ENCODE peak calls at places on chromosomes 11 and 22, in nine cellular contexts. C is HL-60; L is nucleus accumbens; Q is HuH-7.5; D is substantia nigra; A is caudate nucleus; M is stimulated activated effector memory CD8-positive, alpha-beta T cell treated with anti-CD3 and anti-CD28 coated beads, Interleukin-12 subunit alpha, Interleukin-12 subunit beta, amount 100 ng/mL, for 72 hours; Y is DMS 273 treated with DMSO at 0.1 percent for 48 hours; E is amniotic stem cell. X is an unnamed sample.

GRCh38 chr11:12232160-12232559 is 121.8 kb downstream of the MICAL2 start:
- DNase-seq in C (no peak), E (no peak), Y (no peak), D (no peak), A (no peak), Q (no peak), L (no peak), M (no peak), X (no peak)

GRCh38 chr11:15884792-15885540 is 471.4 kb downstream of the SOX6 start:
- DNase-seq in M (no peak), C (no peak), L (no peak), E (no peak), Y (no peak), Q (no peak), D (no peak), A (no peak), X (no peak)

GRCh38 chr11:119493712-119494111 is 70.7 kb upstream of the THY1 start:
- DNase-seq in D (no peak), M (no peak), A (no peak), Y (no peak), C (peak), E (peak), Q (peak), L (no peak), X (no peak)

GRCh38 chr11:65551572-65552398 is 6.4 kb downstream of the LTBP3 start:
- DNase-seq in C (peak), D (peak), M (peak), Q (peak), L (no peak), E (no peak), Y (no peak), A (no peak), X (peak)

GRCh38 chr11:122308286-122308685 is 192.3 kb upstream of the BLID start:
- DNase-seq in Y (no peak), C (no peak), M (no peak), A (no peak), E (no peak), D (no peak), Q (no peak), L (no peak), X (no peak)

GRCh38 chr22:37931893-37932389 is 21.5 kb downstream of the C22orf23 start:
- DNase-seq in Q (no peak), M (no peak), Y (no peak), E (no peak), L (no peak), C (no peak), A (no peak), D (no peak), X (no peak)

GRCh38 chr11:44006882-44007495 is 40.8 kb upstream of the ACCSL start:
- DNase-seq in C (no peak), E (no peak), Q (no peak), A (no peak), D (no peak), L (no peak), M (no peak), Y (no peak), X (no peak)

GRCh38 chr22:37043214-37043827 is 8.2 kb upstream of the KCTD17 start:
- DNase-seq in E (no peak), Y (no peak), A (no peak), C (no peak), Q (no peak), M (no peak), L (no peak), D (no peak), X (no peak)

GRCh38 chr11:31645747-31646146 is 136.2 kb downstream of the ELP4 start:
- DNase-seq in Y (no peak), Q (no peak), C (no peak), E (peak), M (no peak), D (no peak), L (no peak), A (no peak), X (no peak)

GRCh38 chr11:100991541-100991940 is 138.1 kb downstream of the PGR start:
- DNase-seq in A (no peak), M (no peak), E (no peak), D (no peak), Y (no peak), Q (no peak), C (no peak), L (no peak), X (no peak)

GRCh38 chr22:42857845-42858481 is 890 bp upstream of the ARFGAP3 start:
- DNase-seq in D (no peak), Y (peak), C (no peak), A (no peak), L (no peak), M (no peak), Q (no peak), E (no peak), X (no peak)